ENCODE peak calls at places on chromosomes 7 and 10, in six cellular contexts. One of them, this sample, is unnamed. For H3K27me3 and H3K9me3, the result is how much of the 10 kb centered on the place peaks cover.

GRCh38 chr10:73368238-73368637 is 9.6 kb upstream of the CFAP70 start:
- DNase-seq in neural progenitor cell: no peak
- DNase-seq in lung: no peak
- DNase-seq in transverse colon: no peak
- DNase-seq in body of pancreas: no peak
- DNase-seq in stomach: no peak
- DNase-seq in this sample: no peak

GRCh38 chr7:147196476-147196875 is 1079.9 kb downstream of the CNTNAP2 start:
- DNase-seq in transverse colon: no peak
- DNase-seq in stomach: no peak
- DNase-seq in lung: no peak
- DNase-seq in body of pancreas: no peak
- DNase-seq in neural progenitor cell: no peak
- DNase-seq in this sample: no peak

GRCh38 chr7:3073763-3074460 is 30.2 kb upstream of the CARD11 start:
- DNase-seq in body of pancreas: no peak
- DNase-seq in stomach: no peak
- DNase-seq in neural progenitor cell: no peak
- DNase-seq in lung: no peak
- DNase-seq in transverse colon: no peak
- DNase-seq in this sample: no peak

GRCh38 chr7:105461518-105461917 is 60.6 kb downstream of the PUS7 start:
- DNase-seq in neural progenitor cell: no peak
- DNase-seq in lung: no peak
- DNase-seq in body of pancreas: no peak
- DNase-seq in stomach: no peak
- DNase-seq in transverse colon: no peak
- DNase-seq in this sample: peak

GRCh38 chr10:114623661-114624294 is 34.3 kb downstream of the ABLIM1 start:
- DNase-seq in transverse colon: no peak
- DNase-seq in stomach: no peak
- DNase-seq in body of pancreas: peak
- DNase-seq in neural progenitor cell: no peak
- DNase-seq in lung: no peak
- DNase-seq in this sample: no peak

GRCh38 chr7:37282927-37283326 is 165.7 kb downstream of the ELMO1 start:
- DNase-seq in transverse colon: no peak
- DNase-seq in neural progenitor cell: no peak
- DNase-seq in lung: no peak
- DNase-seq in body of pancreas: no peak
- DNase-seq in stomach: no peak
- DNase-seq in this sample: no peak

GRCh38 chr10:3192856-3193635 is 20.5 kb upstream of the PITRM1 start:
- DNase-seq in body of pancreas: peak
- DNase-seq in neural progenitor cell: peak
- DNase-seq in lung: peak
- DNase-seq in stomach: peak
- DNase-seq in transverse colon: peak
- DNase-seq in this sample: peak

GRCh38 chr10:71728218-71728737 is 8.7 kb upstream of the C10orf105 start:
- DNase-seq in neural progenitor cell: peak
- DNase-seq in stomach: no peak
- DNase-seq in lung: no peak
- DNase-seq in transverse colon: peak
- DNase-seq in body of pancreas: no peak
- DNase-seq in this sample: no peak

GRCh38 chr7:8119228-8119627 is 142.7 kb downstream of the ICA1 start:
- DNase-seq in neural progenitor cell: no peak
- DNase-seq in lung: no peak
- DNase-seq in stomach: no peak
- DNase-seq in body of pancreas: no peak
- DNase-seq in transverse colon: no peak
- DNase-seq in this sample: no peak

GRCh38 chr10:23717913-23718312 is 279.0 kb downstream of the OTUD1 start:
- DNase-seq in neural progenitor cell: no peak
- DNase-seq in lung: no peak
- DNase-seq in stomach: no peak
- DNase-seq in transverse colon: no peak
- DNase-seq in body of pancreas: no peak
- DNase-seq in this sample: no peak

GRCh38 chr7:121329460-121330052 is 756 bp downstream of the WNT16 start:
- DNase-seq in neural progenitor cell: peak
- DNase-seq in lung: no peak
- DNase-seq in body of pancreas: no peak
- DNase-seq in stomach: peak
- DNase-seq in transverse colon: peak
- DNase-seq in this sample: peak
- H3K27me3 ChIP-seq in neural progenitor cell: half or more
- H3K27me3 ChIP-seq in lung: under half
- H3K27me3 ChIP-seq in body of pancreas: under half
- H3K27me3 ChIP-seq in stomach: under half
- H3K27me3 ChIP-seq in transverse colon: half or more
- H3K27me3 ChIP-seq in this sample: under half

GRCh38 chr7:150516956-150517355 is 2.3 kb downstream of the GIMAP7 start:
- DNase-seq in neural progenitor cell: no peak
- DNase-seq in body of pancreas: no peak
- DNase-seq in transverse colon: no peak
- DNase-seq in stomach: no peak
- DNase-seq in lung: no peak
- DNase-seq in this sample: no peak
- H3K4me3 ChIP-seq in neural progenitor cell: no peak
- H3K4me3 ChIP-seq in body of pancreas: no peak
- H3K4me3 ChIP-seq in transverse colon: peak
- H3K4me3 ChIP-seq in stomach: peak
- H3K4me3 ChIP-seq in lung: no peak
- H3K4me3 ChIP-seq in this sample: peak

GRCh38 chr7:157791261-157791660 is 454.5 kb downstream of the DNAJB6 start:
- DNase-seq in neural progenitor cell: no peak
- DNase-seq in transverse colon: no peak
- DNase-seq in body of pancreas: no peak
- DNase-seq in lung: no peak
- DNase-seq in stomach: no peak
- DNase-seq in this sample: no peak

GRCh38 chr7:157788573-157788972 is 451.8 kb downstream of the DNAJB6 start:
- DNase-seq in body of pancreas: no peak
- DNase-seq in transverse colon: no peak
- DNase-seq in stomach: no peak
- DNase-seq in neural progenitor cell: no peak
- DNase-seq in lung: no peak
- DNase-seq in this sample: no peak

GRCh38 chr7:157787275-157787701 is 450.5 kb downstream of the DNAJB6 start:
- DNase-seq in stomach: no peak
- DNase-seq in neural progenitor cell: no peak
- DNase-seq in body of pancreas: no peak
- DNase-seq in lung: no peak
- DNase-seq in transverse colon: no peak
- DNase-seq in this sample: no peak

GRCh38 chr7:157789942-157790341 is 453.1 kb downstream of the DNAJB6 start:
- DNase-seq in body of pancreas: no peak
- DNase-seq in transverse colon: no peak
- DNase-seq in lung: no peak
- DNase-seq in neural progenitor cell: no peak
- DNase-seq in stomach: no peak
- DNase-seq in this sample: no peak

GRCh38 chr7:157789094-157789493 is 452.3 kb downstream of the DNAJB6 start:
- DNase-seq in stomach: no peak
- DNase-seq in body of pancreas: no peak
- DNase-seq in neural progenitor cell: no peak
- DNase-seq in transverse colon: no peak
- DNase-seq in lung: no peak
- DNase-seq in this sample: no peak
- H3K9me3 ChIP-seq in stomach: under half
- H3K9me3 ChIP-seq in body of pancreas: under half
- H3K9me3 ChIP-seq in neural progenitor cell: under half
- H3K9me3 ChIP-seq in transverse colon: under half
- H3K9me3 ChIP-seq in lung: under half
- H3K9me3 ChIP-seq in this sample: under half

DNA sequence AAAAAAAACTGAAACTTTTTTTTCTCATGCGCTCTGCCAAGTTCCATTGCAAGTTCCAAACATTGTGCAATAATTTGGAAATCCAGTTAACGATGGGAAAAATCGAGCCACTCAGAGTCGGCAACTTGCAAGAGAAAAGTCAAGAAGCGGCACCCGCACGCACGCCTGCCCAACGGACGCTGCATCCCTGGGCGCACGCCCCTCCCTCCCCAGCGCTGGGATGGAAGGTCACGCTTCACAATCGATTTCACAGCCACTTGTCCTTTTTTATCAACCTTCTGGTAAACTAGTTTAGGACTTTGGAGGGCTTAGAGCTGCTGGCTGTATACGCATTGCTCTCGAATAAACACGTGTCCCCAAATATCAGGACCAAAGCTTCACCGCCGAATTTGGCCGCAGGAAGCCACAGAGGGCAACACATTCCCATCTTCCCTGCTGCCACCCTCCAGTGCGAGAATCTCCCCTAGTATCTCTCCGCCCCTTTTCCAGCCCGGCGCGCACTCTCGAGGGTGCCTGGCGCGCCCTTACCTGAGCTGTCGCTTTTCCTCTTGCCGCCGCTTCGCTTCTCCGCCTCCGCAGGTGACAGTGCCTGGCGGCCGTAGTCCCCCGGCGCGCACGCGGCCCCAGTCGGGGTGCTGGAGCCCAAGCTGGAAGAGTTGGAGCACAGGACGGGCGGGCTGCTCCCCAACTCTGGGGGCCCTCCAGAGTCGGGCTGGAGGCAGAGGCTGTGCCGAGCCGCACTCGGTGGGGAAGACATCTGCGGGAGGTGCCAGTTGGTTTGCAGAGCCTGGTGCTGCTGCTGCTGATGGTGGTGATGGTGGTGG is 913 bp downstream of the MEOX2 start:
- DNase-seq in neural progenitor cell: peak
- DNase-seq in lung: no peak
- DNase-seq in stomach: no peak
- DNase-seq in transverse colon: no peak
- DNase-seq in body of pancreas: peak
- DNase-seq in this sample: peak
- H3K27me3 ChIP-seq in neural progenitor cell: half or more
- H3K27me3 ChIP-seq in lung: under half
- H3K27me3 ChIP-seq in stomach: under half
- H3K27me3 ChIP-seq in transverse colon: half or more
- H3K27me3 ChIP-seq in body of pancreas: under half
- H3K27me3 ChIP-seq in this sample: under half

GRCh38 chr7:79454325-79454960 is 976 bp upstream of the MAGI2 start:
- DNase-seq in body of pancreas: no peak
- DNase-seq in lung: no peak
- DNase-seq in stomach: no peak
- DNase-seq in neural progenitor cell: peak
- DNase-seq in transverse colon: peak
- DNase-seq in this sample: no peak
- H3K4me3 ChIP-seq in body of pancreas: no peak
- H3K4me3 ChIP-seq in lung: peak
- H3K4me3 ChIP-seq in stomach: peak
- H3K4me3 ChIP-seq in neural progenitor cell: peak
- H3K4me3 ChIP-seq in transverse colon: peak
- H3K4me3 ChIP-seq in this sample: peak

DNA sequence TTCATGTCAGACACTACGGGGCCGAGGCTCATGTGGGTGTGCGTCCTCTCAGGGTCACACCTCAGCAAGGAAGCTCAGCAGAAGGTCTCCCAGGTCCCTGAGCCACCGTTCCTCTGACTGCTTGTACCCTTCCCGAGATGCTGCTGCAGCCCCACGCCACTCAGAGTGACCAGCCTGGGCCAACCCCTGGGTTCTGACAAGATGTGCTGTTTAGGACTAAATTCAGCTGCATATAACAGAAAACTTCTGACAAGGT is 512.5 kb downstream of the DNAJB6 start:
- DNase-seq in neural progenitor cell: no peak
- DNase-seq in lung: no peak
- DNase-seq in transverse colon: no peak
- DNase-seq in stomach: no peak
- DNase-seq in body of pancreas: no peak
- DNase-seq in this sample: no peak
- H3K9me3 ChIP-seq in neural progenitor cell: under half
- H3K9me3 ChIP-seq in lung: under half
- H3K9me3 ChIP-seq in transverse colon: under half
- H3K9me3 ChIP-seq in stomach: under half
- H3K9me3 ChIP-seq in body of pancreas: under half
- H3K9me3 ChIP-seq in this sample: under half

DNA sequence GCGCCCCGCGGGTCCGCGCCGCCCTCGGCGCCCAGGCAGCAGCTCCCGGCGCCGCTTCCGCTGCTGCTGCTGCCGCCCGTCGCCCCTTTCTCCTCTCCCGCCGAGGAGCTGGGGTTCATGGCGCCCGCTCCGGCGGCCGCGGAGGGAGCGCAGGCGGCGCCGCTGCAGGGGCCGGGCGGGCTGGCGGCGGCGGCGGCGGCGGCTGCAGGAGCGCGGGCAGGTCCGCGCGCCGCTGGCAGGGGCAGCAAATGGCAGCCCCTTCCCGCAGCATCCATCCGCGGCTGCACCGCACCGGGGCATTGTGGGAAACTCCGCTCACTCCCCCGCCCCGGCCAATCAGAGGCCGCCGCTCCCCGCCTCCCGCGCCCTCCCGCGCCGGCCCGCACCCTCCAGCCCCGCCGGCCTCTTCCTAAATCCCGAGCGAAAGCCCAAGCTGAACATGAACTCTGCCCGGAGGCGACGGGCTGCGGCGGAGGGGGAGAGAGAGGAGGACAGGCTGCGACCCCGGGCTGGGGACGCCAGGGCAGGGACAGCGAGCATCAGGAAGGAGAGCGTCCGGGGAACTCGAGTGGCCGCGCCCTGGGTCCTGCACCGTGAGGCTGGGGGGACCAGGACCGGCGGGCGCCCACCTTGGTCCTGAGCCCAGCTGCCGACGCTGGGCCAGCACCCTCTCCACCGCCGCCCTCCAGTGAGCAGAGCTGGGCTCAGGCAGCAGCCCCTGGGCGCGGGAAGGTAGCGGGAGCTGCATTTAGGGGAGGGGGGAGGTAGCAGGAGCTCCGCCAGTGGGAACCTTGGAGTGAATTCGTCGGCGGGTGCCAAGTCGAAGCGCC is at the start of gene DGKI:
- DNase-seq in neural progenitor cell: peak
- DNase-seq in lung: no peak
- DNase-seq in stomach: no peak
- DNase-seq in body of pancreas: no peak
- DNase-seq in transverse colon: no peak
- DNase-seq in this sample: no peak
- H3K27me3 ChIP-seq in neural progenitor cell: half or more
- H3K27me3 ChIP-seq in lung: under half
- H3K27me3 ChIP-seq in stomach: under half
- H3K27me3 ChIP-seq in body of pancreas: under half
- H3K27me3 ChIP-seq in transverse colon: half or more
- H3K27me3 ChIP-seq in this sample: under half

This sample was measured in small intestine.